ENCODE peak calls at places on chromosomes 7 and 10, in eight cellular contexts. One of them, this sample, is unnamed.

GRCh38 chr7:43583424-43584199 is 704 bp downstream of the STK17A start:
- DNase-seq in cardiac fibroblast: peak
- DNase-seq in left ventricle myocardium inferior: peak
- DNase-seq in PC-3: peak
- DNase-seq in PC-9: peak
- DNase-seq in A549: peak
- DNase-seq in neural crest cell: peak
- DNase-seq in mucosa of descending colon: peak
- DNase-seq in this sample: no peak

GRCh38 chr7:70498232-70498631 is 633.7 kb upstream of the GALNT17 start:
- DNase-seq in neural crest cell: no peak
- DNase-seq in PC-9: no peak
- DNase-seq in left ventricle myocardium inferior: no peak
- DNase-seq in cardiac fibroblast: no peak
- DNase-seq in PC-3: no peak
- DNase-seq in mucosa of descending colon: no peak
- DNase-seq in A549: no peak
- DNase-seq in this sample: no peak

GRCh38 chr10:6465437-6465836 is 114.6 kb downstream of the PRKCQ start:
- DNase-seq in left ventricle myocardium inferior: no peak
- DNase-seq in PC-3: no peak
- DNase-seq in mucosa of descending colon: no peak
- DNase-seq in PC-9: no peak
- DNase-seq in neural crest cell: no peak
- DNase-seq in A549: no peak
- DNase-seq in cardiac fibroblast: no peak
- DNase-seq in this sample: no peak

GRCh38 chr10:61465807-61466425 is 12.7 kb upstream of the TMEM26 start:
- DNase-seq in PC-9: no peak
- DNase-seq in neural crest cell: no peak
- DNase-seq in cardiac fibroblast: no peak
- DNase-seq in mucosa of descending colon: no peak
- DNase-seq in PC-3: no peak
- DNase-seq in A549: no peak
- DNase-seq in left ventricle myocardium inferior: no peak
- DNase-seq in this sample: no peak

GRCh38 chr7:100087055-100087750 is 1.6 kb upstream of the COPS6 start:
- DNase-seq in neural crest cell: no peak
- DNase-seq in A549: peak
- DNase-seq in left ventricle myocardium inferior: no peak
- DNase-seq in cardiac fibroblast: peak
- DNase-seq in PC-9: no peak
- DNase-seq in mucosa of descending colon: no peak
- DNase-seq in PC-3: peak
- DNase-seq in this sample: peak

GRCh38 chr7:76356823-76357222 is 2.0 kb downstream of the YWHAG start:
- DNase-seq in A549: peak
- DNase-seq in cardiac fibroblast: no peak
- DNase-seq in PC-3: peak
- DNase-seq in left ventricle myocardium inferior: no peak
- DNase-seq in neural crest cell: no peak
- DNase-seq in PC-9: peak
- DNase-seq in mucosa of descending colon: no peak
- DNase-seq in this sample: no peak

GRCh38 chr10:7480742-7481381 is 70.0 kb upstream of the SFMBT2 start:
- DNase-seq in left ventricle myocardium inferior: no peak
- DNase-seq in mucosa of descending colon: no peak
- DNase-seq in PC-3: no peak
- DNase-seq in neural crest cell: no peak
- DNase-seq in PC-9: no peak
- DNase-seq in A549: no peak
- DNase-seq in cardiac fibroblast: no peak
- DNase-seq in this sample: no peak

GRCh38 chr7:4699897-4700296 is 17.8 kb downstream of the FOXK1 start:
- DNase-seq in mucosa of descending colon: no peak
- DNase-seq in A549: no peak
- DNase-seq in PC-9: no peak
- DNase-seq in cardiac fibroblast: no peak
- DNase-seq in PC-3: no peak
- DNase-seq in left ventricle myocardium inferior: no peak
- DNase-seq in neural crest cell: no peak
- DNase-seq in this sample: no peak

GRCh38 chr10:86711957-86712708 is 43.8 kb downstream of the LDB3 start:
- DNase-seq in PC-3: no peak
- DNase-seq in cardiac fibroblast: peak
- DNase-seq in neural crest cell: peak
- DNase-seq in A549: peak
- DNase-seq in mucosa of descending colon: peak
- DNase-seq in PC-9: peak
- DNase-seq in left ventricle myocardium inferior: no peak
- DNase-seq in this sample: no peak

GRCh38 chr7:105438847-105439173 is 50.1 kb upstream of the SRPK2 start:
- DNase-seq in left ventricle myocardium inferior: no peak
- DNase-seq in mucosa of descending colon: no peak
- DNase-seq in PC-3: no peak
- DNase-seq in neural crest cell: no peak
- DNase-seq in cardiac fibroblast: no peak
- DNase-seq in PC-9: no peak
- DNase-seq in A549: no peak
- DNase-seq in this sample: no peak

GRCh38 chr10:11687779-11688447 is 54.3 kb upstream of the ECHDC3 start:
- DNase-seq in cardiac fibroblast: no peak
- DNase-seq in PC-9: peak
- DNase-seq in left ventricle myocardium inferior: no peak
- DNase-seq in A549: no peak
- DNase-seq in neural crest cell: no peak
- DNase-seq in PC-3: peak
- DNase-seq in mucosa of descending colon: no peak
- DNase-seq in this sample: no peak

GRCh38 chr10:50850576-50851340 is 34.7 kb downstream of the A1CF start:
- DNase-seq in left ventricle myocardium inferior: no peak
- DNase-seq in PC-9: no peak
- DNase-seq in neural crest cell: no peak
- DNase-seq in mucosa of descending colon: no peak
- DNase-seq in PC-3: no peak
- DNase-seq in A549: no peak
- DNase-seq in cardiac fibroblast: peak
- DNase-seq in this sample: no peak

GRCh38 chr7:151083071-151083823 is at the start of gene TMUB1:
- DNase-seq in cardiac fibroblast: peak
- DNase-seq in PC-9: peak
- DNase-seq in mucosa of descending colon: peak
- DNase-seq in left ventricle myocardium inferior: peak
- DNase-seq in A549: peak
- DNase-seq in neural crest cell: peak
- DNase-seq in PC-3: peak
- DNase-seq in this sample: no peak

GRCh38 chr10:86646933-86647332 is 7.4 kb upstream of the OPN4 start:
- DNase-seq in A549: no peak
- DNase-seq in neural crest cell: no peak
- DNase-seq in PC-3: no peak
- DNase-seq in PC-9: no peak
- DNase-seq in cardiac fibroblast: no peak
- DNase-seq in left ventricle myocardium inferior: no peak
- DNase-seq in mucosa of descending colon: no peak
- DNase-seq in this sample: no peak

GRCh38 chr10:43297534-43297933 is 30.7 kb upstream of the RASGEF1A start:
- DNase-seq in PC-3: no peak
- DNase-seq in neural crest cell: no peak
- DNase-seq in A549: no peak
- DNase-seq in mucosa of descending colon: no peak
- DNase-seq in left ventricle myocardium inferior: no peak
- DNase-seq in cardiac fibroblast: no peak
- DNase-seq in PC-9: no peak
- DNase-seq in this sample: no peak

GRCh38 chr7:92699560-92699959 is 109.4 kb upstream of the FAM133B start:
- DNase-seq in neural crest cell: no peak
- DNase-seq in A549: no peak
- DNase-seq in cardiac fibroblast: no peak
- DNase-seq in mucosa of descending colon: no peak
- DNase-seq in left ventricle myocardium inferior: no peak
- DNase-seq in PC-9: no peak
- DNase-seq in PC-3: no peak
- DNase-seq in this sample: no peak

GRCh38 chr10:43026039-43026973 is 50.6 kb upstream of the RET start:
- DNase-seq in PC-9: no peak
- DNase-seq in mucosa of descending colon: no peak
- DNase-seq in A549: no peak
- DNase-seq in cardiac fibroblast: no peak
- DNase-seq in left ventricle myocardium inferior: no peak
- DNase-seq in neural crest cell: no peak
- DNase-seq in PC-3: peak
- DNase-seq in this sample: no peak

GRCh38 chr7:135801877-135802276 is 53.3 kb upstream of the FAM180A start:
- DNase-seq in neural crest cell: no peak
- DNase-seq in PC-9: no peak
- DNase-seq in left ventricle myocardium inferior: no peak
- DNase-seq in A549: no peak
- DNase-seq in PC-3: no peak
- DNase-seq in cardiac fibroblast: no peak
- DNase-seq in mucosa of descending colon: no peak
- DNase-seq in this sample: no peak

GRCh38 chr7:90680496-90680895 is 84.4 kb downstream of the CDK14 start:
- DNase-seq in PC-3: no peak
- DNase-seq in PC-9: no peak
- DNase-seq in mucosa of descending colon: no peak
- DNase-seq in neural crest cell: no peak
- DNase-seq in A549: no peak
- DNase-seq in cardiac fibroblast: no peak
- DNase-seq in left ventricle myocardium inferior: no peak
- DNase-seq in this sample: no peak

GRCh38 chr7:27198871-27199801 is 755 bp downstream of the HOXA13 start:
- DNase-seq in left ventricle myocardium inferior: no peak
- DNase-seq in A549: peak
- DNase-seq in neural crest cell: no peak
- DNase-seq in PC-3: peak
- DNase-seq in PC-9: peak
- DNase-seq in cardiac fibroblast: peak
- DNase-seq in mucosa of descending colon: no peak
- DNase-seq in this sample: no peak

GRCh38 chr7:158646766-158647474 is 57.7 kb downstream of the NCAPG2 start:
- DNase-seq in left ventricle myocardium inferior: no peak
- DNase-seq in A549: peak
- DNase-seq in PC-9: no peak
- DNase-seq in neural crest cell: peak
- DNase-seq in mucosa of descending colon: no peak
- DNase-seq in PC-3: peak
- DNase-seq in cardiac fibroblast: no peak
- DNase-seq in this sample: no peak

GRCh38 chr10:93080350-93081046 is 6.8 kb downstream of the CYP26A1 start:
- DNase-seq in A549: peak
- DNase-seq in mucosa of descending colon: no peak
- DNase-seq in left ventricle myocardium inferior: peak
- DNase-seq in PC-9: peak
- DNase-seq in PC-3: peak
- DNase-seq in cardiac fibroblast: peak
- DNase-seq in neural crest cell: peak
- DNase-seq in this sample: no peak

GRCh38 chr7:4820968-4821471 is 40.8 kb downstream of the PAPOLB start:
- DNase-seq in cardiac fibroblast: no peak
- DNase-seq in A549: no peak
- DNase-seq in neural crest cell: no peak
- DNase-seq in left ventricle myocardium inferior: no peak
- DNase-seq in PC-3: no peak
- DNase-seq in mucosa of descending colon: no peak
- DNase-seq in PC-9: no peak
- DNase-seq in this sample: no peak

GRCh38 chr7:2661096-2661449 is 26.9 kb upstream of the AMZ1 start:
- DNase-seq in A549: no peak
- DNase-seq in mucosa of descending colon: no peak
- DNase-seq in PC-9: no peak
- DNase-seq in cardiac fibroblast: no peak
- DNase-seq in PC-3: no peak
- DNase-seq in left ventricle myocardium inferior: no peak
- DNase-seq in neural crest cell: no peak
- DNase-seq in this sample: no peak

GRCh38 chr7:130896051-130896881 is 162.3 kb upstream of the KLF14 start:
- DNase-seq in mucosa of descending colon: no peak
- DNase-seq in PC-9: peak
- DNase-seq in neural crest cell: no peak
- DNase-seq in cardiac fibroblast: peak
- DNase-seq in A549: peak
- DNase-seq in PC-3: no peak
- DNase-seq in left ventricle myocardium inferior: no peak
- DNase-seq in this sample: no peak
- TF ChIP-seq CTCF in mucosa of descending colon: no peak
- TF ChIP-seq CTCF in PC-9: peak
- TF ChIP-seq CTCF in neural crest cell: no peak
- TF ChIP-seq CTCF in cardiac fibroblast: peak
- TF ChIP-seq CTCF in A549: no peak
- TF ChIP-seq CTCF in PC-3: peak
- TF ChIP-seq CTCF in left ventricle myocardium inferior: no peak
- TF ChIP-seq CTCF in this sample: peak

GRCh38 chr7:73810991-73811360 is 19.8 kb upstream of the CLDN4 start:
- DNase-seq in cardiac fibroblast: no peak
- DNase-seq in mucosa of descending colon: no peak
- DNase-seq in neural crest cell: no peak
- DNase-seq in left ventricle myocardium inferior: no peak
- DNase-seq in A549: no peak
- DNase-seq in PC-3: no peak
- DNase-seq in PC-9: no peak
- DNase-seq in this sample: no peak
- TF ChIP-seq CTCF in cardiac fibroblast: no peak
- TF ChIP-seq CTCF in mucosa of descending colon: no peak
- TF ChIP-seq CTCF in neural crest cell: no peak
- TF ChIP-seq CTCF in left ventricle myocardium inferior: no peak
- TF ChIP-seq CTCF in A549: no peak
- TF ChIP-seq CTCF in PC-3: no peak
- TF ChIP-seq CTCF in PC-9: no peak
- TF ChIP-seq CTCF in this sample: no peak

DNA sequence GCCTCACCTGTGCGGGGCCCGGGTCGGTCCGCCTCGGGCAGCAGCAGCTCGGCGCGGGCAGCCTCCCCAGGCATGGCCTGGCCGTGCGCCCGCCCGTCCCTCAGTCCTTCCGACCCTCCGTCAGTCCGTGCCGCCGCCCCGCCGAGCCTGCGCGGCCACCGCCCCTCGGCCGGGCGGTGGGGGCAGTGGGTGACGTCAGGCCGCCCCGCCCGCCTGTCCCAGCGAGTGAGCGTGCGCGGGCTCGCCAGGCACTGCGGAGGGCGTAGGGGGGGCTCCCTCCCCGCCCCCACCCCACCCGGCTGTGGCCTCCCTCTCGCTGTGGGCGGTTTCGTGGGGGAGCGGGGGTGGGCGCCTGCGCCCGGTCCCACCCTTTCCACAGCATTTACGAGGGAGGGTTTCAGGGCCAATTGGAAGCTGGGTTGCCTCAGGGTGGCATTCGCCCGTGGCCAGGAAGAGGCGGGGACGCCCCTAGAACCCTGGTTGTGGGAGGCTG is at the start of gene NACAD:
- DNase-seq in mucosa of descending colon: peak
- DNase-seq in A549: no peak
- DNase-seq in cardiac fibroblast: peak
- DNase-seq in left ventricle myocardium inferior: peak
- DNase-seq in neural crest cell: peak
- DNase-seq in PC-9: no peak
- DNase-seq in PC-3: no peak
- DNase-seq in this sample: no peak
- TF ChIP-seq CTCF in mucosa of descending colon: no peak
- TF ChIP-seq CTCF in A549: no peak
- TF ChIP-seq CTCF in cardiac fibroblast: no peak
- TF ChIP-seq CTCF in left ventricle myocardium inferior: no peak
- TF ChIP-seq CTCF in neural crest cell: no peak
- TF ChIP-seq CTCF in PC-9: no peak
- TF ChIP-seq CTCF in PC-3: no peak
- TF ChIP-seq CTCF in this sample: no peak

GRCh38 chr7:118352854-118353453 is 128.4 kb downstream of the ANKRD7 start:
- DNase-seq in mucosa of descending colon: no peak
- DNase-seq in A549: peak
- DNase-seq in left ventricle myocardium inferior: no peak
- DNase-seq in neural crest cell: no peak
- DNase-seq in PC-3: peak
- DNase-seq in cardiac fibroblast: peak
- DNase-seq in PC-9: no peak
- DNase-seq in this sample: no peak
- TF ChIP-seq CTCF in mucosa of descending colon: no peak
- TF ChIP-seq CTCF in A549: peak
- TF ChIP-seq CTCF in left ventricle myocardium inferior: no peak
- TF ChIP-seq CTCF in neural crest cell: peak
- TF ChIP-seq CTCF in PC-3: peak
- TF ChIP-seq CTCF in cardiac fibroblast: no peak
- TF ChIP-seq CTCF in PC-9: peak
- TF ChIP-seq CTCF in this sample: no peak

This sample was measured in AG09319.